ENCODE peak calls at places on chromosomes 11 and 22, in ten cellular contexts. J, Z, H, S, R, O, A, X, F and Y are unnamed samples.

GRCh38 chr11:8934735-8935478 is 2.2 kb upstream of the C11orf16 start:
- DNase-seq in X (no peak), O (no peak), S (no peak), Z (no peak), F (no peak), J (peak), R (no peak), H (no peak), A (no peak), Y (no peak)

GRCh38 chr11:14546672-14547071 is 26.5 kb upstream of the PSMA1 start:
- DNase-seq in X (no peak), Z (no peak), O (no peak), R (no peak), S (no peak), J (no peak), A (no peak), F (no peak), H (no peak), Y (no peak)

GRCh38 chr22:37025500-37026070 is 6.0 kb downstream of the MPST start:
- DNase-seq in A (no peak), S (no peak), F (no peak), J (no peak), R (no peak), H (no peak), Z (no peak), X (no peak), O (no peak), Y (no peak)

GRCh38 chr11:1505480-1505879 is 18.9 kb upstream of the MOB2 start:
- DNase-seq in S (no peak), O (peak), R (no peak), F (no peak), X (no peak), H (no peak), A (no peak), J (no peak), Z (no peak), Y (no peak)

GRCh38 chr11:130806746-130807145 is 109.5 kb downstream of the SNX19 start:
- DNase-seq in F (no peak), A (no peak), O (no peak), H (no peak), Z (no peak), R (no peak), S (no peak), J (no peak), X (no peak), Y (no peak)

GRCh38 chr11:21470521-21470920 is 722.4 kb upstream of the ANO5 start:
- DNase-seq in S (no peak), A (no peak), F (no peak), H (no peak), J (no peak), O (no peak), R (no peak), X (no peak), Z (no peak), Y (no peak)

GRCh38 chr11:76361365-76361764 is 19.6 kb downstream of the THAP12 start:
- DNase-seq in R (no peak), H (no peak), S (no peak), O (no peak), F (no peak), A (no peak), Z (no peak), J (peak), X (no peak), Y (no peak)

GRCh38 chr22:46491936-46492335 is 45.5 kb downstream of the CELSR1 start:
- DNase-seq in A (no peak), R (no peak), S (no peak), Z (no peak), O (no peak), J (peak), F (no peak), H (no peak), X (no peak), Y (no peak)

GRCh38 chr11:68545796-68546195 is 85.2 kb downstream of the PPP6R3 start:
- DNase-seq in R (no peak), X (no peak), O (no peak), F (no peak), A (no peak), S (no peak), H (no peak), Z (no peak), J (no peak), Y (no peak)

GRCh38 chr11:10309163-10310093 is 4.6 kb downstream of the ADM start:
- DNase-seq in H (peak), R (no peak), F (peak), X (no peak), S (no peak), A (no peak), O (peak), Z (peak), J (peak), Y (no peak)